ENCODE peak calls at places on chromosomes 13 and 19, in nine cellular contexts. D, F, A, V, P, Q, R, B and Y are unnamed samples.
A peak's percentile ranks its signal among the peaks of the same experiment; 100 is the strongest.

GRCh38 chr19:52734893-52735661 is at the start of gene ZNF611:
- ATAC-seq in V (peak; percentile 97), F (peak; percentile 98), Q (peak; percentile 99), R (peak; percentile 99), B (peak; percentile 99), P (peak; percentile 99), D (peak; percentile 99), A (peak; percentile 98), Y (peak; percentile 98)

GRCh38 chr19:41328157-41328817 is 18.3 kb downstream of the CCDC97 start:
- ATAC-seq in F (no peak), R (no peak), Q (peak; percentile 17), B (peak; percentile 74), V (peak; percentile 13), D (no peak), A (peak; percentile 75), P (no peak), Y (no peak)

GRCh38 chr19:41563847-41564514 is 12.0 kb upstream of the CEACAM21 start:
- ATAC-seq in Q (peak; percentile 24), B (peak; percentile 76), D (no peak), F (no peak), A (peak; percentile 86), V (no peak), P (no peak), R (no peak), Y (no peak)

GRCh38 chr13:67148219-67148583 is 81.9 kb downstream of the PCDH9 start:
- ATAC-seq in P (no peak), D (no peak), R (peak; percentile 63), A (no peak), Q (no peak), F (no peak), V (no peak), B (no peak), Y (no peak)

GRCh38 chr13:22940090-22940710 is 240.6 kb upstream of the SGCG start:
- ATAC-seq in V (no peak), B (no peak), D (no peak), Q (no peak), P (no peak), F (no peak), R (no peak), A (no peak), Y (no peak)

GRCh38 chr13:29162638-29163037 is 342.5 kb downstream of the MTUS2 start:
- ATAC-seq in R (no peak), F (no peak), A (peak; percentile 73), P (no peak), Q (no peak), D (no peak), B (no peak), V (no peak), Y (no peak)

GRCh38 chr13:50129065-50129922 is 114.0 kb downstream of the KCNRG start:
- ATAC-seq in R (no peak), B (no peak), Q (no peak), V (no peak), F (no peak), P (no peak), D (no peak), A (peak; percentile 11), Y (no peak)

GRCh38 chr19:335486-336066 is 9.0 kb downstream of the MIER2 start:
- ATAC-seq in A (no peak), D (no peak), P (no peak), F (peak; percentile 15), R (peak; percentile 27), B (no peak), V (no peak), Q (peak; percentile 8), Y (no peak)

GRCh38 chr13:80477641-80478443 is 136.9 kb upstream of the SPRY2 start:
- ATAC-seq in A (peak; percentile 75), P (no peak), Q (no peak), F (no peak), D (peak; percentile 42), R (no peak), B (no peak), V (no peak), Y (no peak)

GRCh38 chr13:61192826-61193225 is 222.8 kb downstream of the PCDH20 start:
- ATAC-seq in P (no peak), Q (no peak), D (no peak), A (no peak), R (no peak), V (no peak), F (no peak), B (no peak), Y (no peak)

GRCh38 chr13:96958286-96958891 is 35.9 kb downstream of the OXGR1 start:
- ATAC-seq in B (no peak), Q (peak; percentile 19), D (no peak), R (no peak), V (no peak), P (peak; percentile 57), A (no peak), F (peak; percentile 33), Y (no peak)

GRCh38 chr13:62551588-62551987 is 1135.9 kb upstream of the PCDH20 start:
- ATAC-seq in A (no peak), V (no peak), F (no peak), Q (no peak), R (no peak), P (no peak), D (no peak), B (no peak), Y (no peak)

GRCh38 chr13:27613623-27614022 is 6.7 kb downstream of the LNX2 start:
- ATAC-seq in Q (no peak), V (no peak), B (no peak), R (no peak), D (no peak), F (no peak), A (no peak), P (no peak), Y (no peak)

GRCh38 chr13:39401091-39401647 is 201.8 kb downstream of the LHFPL6 start:
- ATAC-seq in R (peak; percentile 52), V (no peak), A (no peak), F (no peak), Q (no peak), P (no peak), B (no peak), D (peak; percentile 30), Y (no peak)

GRCh38 chr19:2375341-2376121 is 15.5 kb downstream of the TMPRSS9 start:
- ATAC-seq in R (no peak), A (peak; percentile 24), P (peak; percentile 79), F (no peak), B (no peak), D (no peak), V (no peak), Q (no peak), Y (no peak)

GRCh38 chr19:50912727-50913716 is 1.8 kb upstream of the KLK4 start:
- ATAC-seq in A (peak; percentile 88), P (no peak), Q (peak; percentile 65), D (no peak), B (peak; percentile 59), V (no peak), R (no peak), F (no peak), Y (no peak)

GRCh38 chr19:13001166-13001501 is 5.9 kb downstream of the NFIX start:
- ATAC-seq in F (no peak), B (no peak), D (no peak), Q (no peak), R (no peak), V (no peak), P (no peak), A (no peak), Y (no peak)

GRCh38 chr13:45481688-45482087 is 16.9 kb downstream of the COG3 start:
- ATAC-seq in B (no peak), V (no peak), D (no peak), R (no peak), F (no peak), P (no peak), A (no peak), Q (no peak), Y (no peak)

GRCh38 chr19:58395220-58395978 is at the start of gene RNF225:
- ATAC-seq in A (peak; percentile 14), D (no peak), Q (peak; percentile 53), F (peak; percentile 63), V (no peak), B (peak; percentile 8), P (peak; percentile 64), R (peak; percentile 11), Y (no peak)

GRCh38 chr19:45440259-45440638 is 16.5 kb upstream of the ERCC1 start:
- ATAC-seq in R (no peak), D (no peak), Q (no peak), F (no peak), B (no peak), V (no peak), P (peak; percentile 1), A (no peak), Y (no peak)

GRCh38 chr13:98549728-98550317 is 27.1 kb downstream of the STK24 start:
- ATAC-seq in P (no peak), A (peak; percentile 76), R (no peak), Q (no peak), F (no peak), B (peak; percentile 68), V (no peak), D (no peak), Y (no peak)

GRCh38 chr19:48603850-48604249 is 2.7 kb upstream of the SPACA4 start:
- ATAC-seq in F (no peak), R (no peak), V (no peak), B (no peak), D (no peak), P (no peak), A (no peak), Q (no peak), Y (no peak)

GRCh38 chr19:10505583-10506229 is 2.5 kb upstream of the KEAP1 start:
- ATAC-seq in R (no peak), D (no peak), Q (peak; percentile 49), A (peak; percentile 40), F (no peak), B (peak; percentile 6), P (peak; percentile 29), V (no peak), Y (no peak)

GRCh38 chr13:36133950-36134349 is 2.8 kb upstream of the DCLK1 start:
- ATAC-seq in Q (no peak), A (no peak), P (no peak), B (no peak), V (no peak), D (no peak), R (no peak), F (no peak), Y (no peak)

GRCh38 chr13:99270503-99270902 is 12.3 kb upstream of the GPR18 start:
- ATAC-seq in Q (no peak), V (no peak), A (no peak), B (no peak), P (no peak), D (no peak), F (no peak), R (no peak), Y (no peak)

GRCh38 chr13:103639326-103639725 is 573.1 kb upstream of the SLC10A2 start:
- ATAC-seq in R (no peak), V (no peak), F (no peak), B (no peak), A (no peak), D (no peak), P (no peak), Q (no peak), Y (no peak)

GRCh38 chr13:27578121-27579030 is 42.0 kb downstream of the LNX2 start:
- ATAC-seq in D (no peak), B (no peak), A (no peak), P (no peak), V (no peak), F (no peak), R (no peak), Q (no peak), Y (no peak)

GRCh38 chr13:37319041-37319443 is 213.6 kb upstream of the CSNK1A1L start:
- ATAC-seq in F (no peak), V (no peak), D (no peak), Q (no peak), B (no peak), P (no peak), A (no peak), R (no peak), Y (no peak)

GRCh38 chr13:26482451-26483197 is 74.9 kb upstream of the WASF3 start:
- ATAC-seq in A (peak; percentile 74), F (peak; percentile 78), Q (peak; percentile 83), B (peak; percentile 58), P (peak; percentile 76), R (peak; percentile 24), V (peak; percentile 39), D (no peak), Y (peak; percentile 48)

GRCh38 chr13:47897411-47898050 is 103.5 kb downstream of the SUCLA2 start:
- ATAC-seq in R (no peak), V (no peak), D (no peak), F (no peak), Q (no peak), B (no peak), P (no peak), A (no peak), Y (no peak)

GRCh38 chr13:28401303-28402056 is 93.4 kb downstream of the FLT1 start:
- ATAC-seq in F (no peak), A (no peak), B (no peak), R (peak; percentile 29), Q (peak; percentile 68), V (no peak), D (no peak), P (peak; percentile 31), Y (no peak)